ENCODE peak calls at places on chromosomes 11 and 22, in four cellular contexts. One of them, this sample, is unnamed.
A peak's percentile ranks its signal among the peaks of the same experiment; 100 is the strongest.

GRCh38 chr11:46010100-46010499 is 87.6 kb downstream of the LARGE2 start:
- DNase-seq in HCT116: no peak
- DNase-seq in SK-N-SH: no peak
- DNase-seq in K562: no peak
- DNase-seq in this sample: no peak

GRCh38 chr11:14537134-14537599 is 17.0 kb upstream of the PSMA1 start:
- DNase-seq in HCT116: no peak
- DNase-seq in SK-N-SH: peak; percentile 68
- DNase-seq in K562: peak; percentile 59
- DNase-seq in this sample: peak; percentile 24

GRCh38 chr11:2921742-2922493 is 7.3 kb downstream of the PHLDA2 start:
- DNase-seq in HCT116: no peak
- DNase-seq in SK-N-SH: no peak
- DNase-seq in K562: no peak
- DNase-seq in this sample: no peak

GRCh38 chr11:74957937-74958629 is 9.0 kb downstream of the SPCS2 start:
- DNase-seq in HCT116: no peak
- DNase-seq in SK-N-SH: no peak
- DNase-seq in K562: no peak
- DNase-seq in this sample: no peak

GRCh38 chr11:43578346-43579170 is 102.0 kb upstream of the HSD17B12 start:
- DNase-seq in HCT116: no peak
- DNase-seq in SK-N-SH: no peak
- DNase-seq in K562: no peak
- DNase-seq in this sample: no peak

GRCh38 chr11:77141034-77141433 is 13.0 kb downstream of the MYO7A start:
- DNase-seq in HCT116: no peak
- DNase-seq in SK-N-SH: no peak
- DNase-seq in K562: no peak
- DNase-seq in this sample: no peak

GRCh38 chr11:133896642-133897330 is 51.5 kb upstream of the SPATA19 start:
- DNase-seq in HCT116: no peak
- DNase-seq in SK-N-SH: no peak
- DNase-seq in K562: no peak
- DNase-seq in this sample: no peak

GRCh38 chr11:131463609-131464008 is 93.2 kb downstream of the NTM start:
- DNase-seq in HCT116: no peak
- DNase-seq in SK-N-SH: no peak
- DNase-seq in K562: no peak
- DNase-seq in this sample: no peak

GRCh38 chr11:64034411-64034811 is 1.3 kb upstream of the FLRT1 start:
- DNase-seq in HCT116: no peak
- DNase-seq in SK-N-SH: no peak
- DNase-seq in K562: peak; percentile 30
- DNase-seq in this sample: no peak

GRCh38 chr22:17867160-17867785 is 93.0 kb upstream of the BID start:
- DNase-seq in HCT116: no peak
- DNase-seq in SK-N-SH: peak; percentile 41
- DNase-seq in K562: peak; percentile 49
- DNase-seq in this sample: no peak

GRCh38 chr22:17098379-17098819 is 13.6 kb downstream of the IL17RA start:
- DNase-seq in HCT116: no peak
- DNase-seq in SK-N-SH: no peak
- DNase-seq in K562: no peak
- DNase-seq in this sample: no peak

GRCh38 chr22:33116846-33117547 is 58.8 kb upstream of the SYN3 start:
- DNase-seq in HCT116: no peak
- DNase-seq in SK-N-SH: no peak
- DNase-seq in K562: no peak
- DNase-seq in this sample: no peak

GRCh38 chr11:8717876-8718753 is 35.5 kb downstream of the RPL27A start:
- DNase-seq in HCT116: no peak
- DNase-seq in SK-N-SH: no peak
- DNase-seq in K562: no peak
- DNase-seq in this sample: no peak

GRCh38 chr11:46015941-46016340 is 93.5 kb downstream of the LARGE2 start:
- DNase-seq in HCT116: no peak
- DNase-seq in SK-N-SH: no peak
- DNase-seq in K562: no peak
- DNase-seq in this sample: no peak

GRCh38 chr11:43823851-43824250 is 56.8 kb upstream of the ALKBH3 start:
- DNase-seq in HCT116: no peak
- DNase-seq in SK-N-SH: no peak
- DNase-seq in K562: no peak
- DNase-seq in this sample: no peak

GRCh38 chr11:121553367-121553766 is 100.6 kb upstream of the SORL1-AS1 start:
- DNase-seq in HCT116: no peak
- DNase-seq in SK-N-SH: no peak
- DNase-seq in K562: no peak
- DNase-seq in this sample: no peak

GRCh38 chr11:48081151-48082010 is 101.0 kb downstream of the PTPRJ start:
- DNase-seq in HCT116: no peak
- DNase-seq in SK-N-SH: no peak
- DNase-seq in K562: no peak
- DNase-seq in this sample: no peak

GRCh38 chr11:77776455-77776854 is 44.1 kb downstream of the RSF1 start:
- DNase-seq in HCT116: peak; percentile 19
- DNase-seq in SK-N-SH: no peak
- DNase-seq in K562: no peak
- DNase-seq in this sample: peak; percentile 8

GRCh38 chr11:32420937-32421532 is 14.3 kb downstream of the WT1 start:
- DNase-seq in HCT116: no peak
- DNase-seq in SK-N-SH: peak; percentile 16
- DNase-seq in K562: peak; percentile 33
- DNase-seq in this sample: no peak

DNA sequence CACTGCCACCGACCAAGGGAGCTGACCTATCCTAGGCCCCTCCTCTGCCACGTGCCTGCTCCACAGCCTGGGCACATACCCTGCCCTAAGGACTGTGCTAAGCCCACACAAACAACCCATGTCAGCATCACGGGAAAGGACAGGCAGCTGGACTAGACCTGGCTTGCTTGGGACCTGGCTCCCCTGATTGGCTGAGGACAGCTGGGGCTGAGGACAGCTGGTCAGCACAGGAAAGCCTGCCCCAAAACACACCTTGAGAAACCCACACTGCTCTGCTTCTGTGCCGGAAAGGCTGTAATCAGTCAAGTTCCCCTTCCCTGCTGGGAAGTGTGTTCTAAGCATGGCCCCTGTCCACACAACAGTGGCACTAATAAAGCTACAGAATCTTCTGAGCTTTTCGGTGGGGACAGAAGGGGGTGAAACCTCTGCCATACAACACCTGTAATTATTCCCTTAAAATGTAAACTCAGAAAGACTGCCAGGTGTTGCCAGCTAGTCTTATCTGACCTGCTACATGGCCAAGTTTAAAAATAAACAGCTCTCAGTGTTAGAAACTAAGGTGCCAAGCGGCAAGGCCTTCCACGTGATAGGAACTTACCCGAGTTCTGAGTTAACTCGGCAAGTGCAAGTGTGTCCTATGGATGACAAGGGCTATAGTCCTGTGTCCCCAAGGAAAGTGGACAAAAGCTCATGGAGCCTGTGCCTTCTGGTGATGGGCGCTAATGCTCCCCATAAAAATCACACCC is 35.7 kb upstream of the ARFGAP3 start:
- DNase-seq in HCT116: no peak
- DNase-seq in SK-N-SH: no peak
- DNase-seq in K562: no peak
- DNase-seq in this sample: no peak
- TF ChIP-seq REST in HCT116: no peak
- TF ChIP-seq REST in SK-N-SH: no peak
- TF ChIP-seq REST in K562: no peak
- TF ChIP-seq REST in this sample: no peak

GRCh38 chr11:125901872-125902271 is 1.1 kb downstream of the PUS3 start:
- DNase-seq in HCT116: no peak
- DNase-seq in SK-N-SH: no peak
- DNase-seq in K562: no peak
- DNase-seq in this sample: no peak

GRCh38 chr11:125904678-125905077 is 370 bp downstream of the DDX25 start:
- DNase-seq in HCT116: no peak
- DNase-seq in SK-N-SH: no peak
- DNase-seq in K562: no peak
- DNase-seq in this sample: no peak

GRCh38 chr11:125903753-125904659 is at the start of gene DDX25:
- DNase-seq in HCT116: no peak
- DNase-seq in SK-N-SH: peak; percentile 95
- DNase-seq in K562: no peak
- DNase-seq in this sample: no peak

GRCh38 chr11:125902927-125903752 is at the start of gene PUS3:
- DNase-seq in HCT116: peak; percentile 73
- DNase-seq in SK-N-SH: peak; percentile 90
- DNase-seq in K562: peak; percentile 84
- DNase-seq in this sample: no peak

DNA sequence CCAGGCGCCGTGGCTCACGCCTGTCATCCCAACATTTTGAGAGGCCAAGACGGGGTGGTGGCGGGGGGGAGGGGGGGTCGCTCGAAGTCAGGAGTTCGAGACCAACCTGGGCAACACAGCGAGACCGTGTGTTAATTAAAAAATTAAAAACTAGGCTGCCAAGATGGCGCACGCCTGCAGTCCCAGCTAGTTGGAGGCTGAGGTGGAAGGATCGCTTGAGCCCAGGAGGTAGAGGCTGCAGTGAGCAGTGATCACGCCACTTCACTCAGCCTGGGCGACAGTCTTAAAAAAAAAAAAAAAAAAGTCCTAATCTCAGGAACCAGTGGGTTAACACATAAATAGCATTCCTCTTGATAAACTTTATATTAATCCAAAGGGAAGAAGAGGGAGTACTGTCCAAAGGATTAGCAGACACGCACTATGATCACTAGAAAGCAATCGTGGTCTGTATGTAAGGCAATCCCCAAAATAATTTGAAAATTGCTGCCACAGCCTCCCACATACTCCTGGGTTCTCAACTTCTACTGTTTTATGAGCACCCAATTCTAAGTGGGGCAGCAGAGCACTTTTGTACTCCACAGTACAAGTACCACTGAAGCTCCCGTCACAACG is 585 bp downstream of the PUS3 start:
- DNase-seq in HCT116: no peak
- DNase-seq in SK-N-SH: no peak
- DNase-seq in K562: peak; percentile 17
- DNase-seq in this sample: no peak
- TF ChIP-seq SIN3A in HCT116: no peak
- TF ChIP-seq SIN3A in SK-N-SH: no peak
- TF ChIP-seq SIN3A in K562: no peak
- TF ChIP-seq SIN3A in this sample: no peak

GRCh38 chr11:118526688-118527087 is 586 bp upstream of the TTC36 start:
- DNase-seq in HCT116: no peak
- DNase-seq in SK-N-SH: no peak
- DNase-seq in K562: no peak
- DNase-seq in this sample: no peak

GRCh38 chr11:118528511-118528910 is 1.2 kb downstream of the TTC36 start:
- DNase-seq in HCT116: no peak
- DNase-seq in SK-N-SH: no peak
- DNase-seq in K562: no peak
- DNase-seq in this sample: no peak

GRCh38 chr11:118529584-118530175 is 1.3 kb upstream of the TMEM25 start:
- DNase-seq in HCT116: no peak
- DNase-seq in SK-N-SH: no peak
- DNase-seq in K562: no peak
- DNase-seq in this sample: no peak

GRCh38 chr11:118524757-118525465 is 2.4 kb upstream of the TTC36 start:
- DNase-seq in HCT116: no peak
- DNase-seq in SK-N-SH: no peak
- DNase-seq in K562: no peak
- DNase-seq in this sample: no peak

DNA sequence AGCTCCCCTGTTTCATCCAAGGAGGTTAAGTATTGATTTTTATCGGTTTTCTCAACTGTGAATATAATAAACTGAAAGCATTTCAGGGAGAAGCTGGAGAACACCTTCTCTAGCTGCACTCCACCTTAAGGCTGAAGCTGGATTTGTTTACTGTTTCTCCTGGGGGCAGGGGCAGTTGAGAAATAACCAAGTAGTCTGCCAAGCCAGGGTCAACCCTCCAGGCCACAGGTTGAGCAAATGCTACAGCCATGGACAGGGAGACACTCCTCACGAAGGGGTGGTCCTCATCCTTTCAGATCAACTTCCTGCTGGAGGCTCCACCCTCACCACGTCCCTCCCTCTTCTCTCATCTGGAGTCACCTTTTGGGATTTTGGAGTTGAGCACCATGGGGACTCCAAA is at the start of gene TTC36:
- DNase-seq in HCT116: no peak
- DNase-seq in SK-N-SH: no peak
- DNase-seq in K562: no peak
- DNase-seq in this sample: no peak
- H3K4me3 ChIP-seq in HCT116: no peak within 1 kb of the TSS
- H3K4me3 ChIP-seq in SK-N-SH: no peak within 1 kb of the TSS
- H3K4me3 ChIP-seq in K562: no peak within 1 kb of the TSS
- H3K4me3 ChIP-seq in this sample: no peak within 1 kb of the TSS

DNA sequence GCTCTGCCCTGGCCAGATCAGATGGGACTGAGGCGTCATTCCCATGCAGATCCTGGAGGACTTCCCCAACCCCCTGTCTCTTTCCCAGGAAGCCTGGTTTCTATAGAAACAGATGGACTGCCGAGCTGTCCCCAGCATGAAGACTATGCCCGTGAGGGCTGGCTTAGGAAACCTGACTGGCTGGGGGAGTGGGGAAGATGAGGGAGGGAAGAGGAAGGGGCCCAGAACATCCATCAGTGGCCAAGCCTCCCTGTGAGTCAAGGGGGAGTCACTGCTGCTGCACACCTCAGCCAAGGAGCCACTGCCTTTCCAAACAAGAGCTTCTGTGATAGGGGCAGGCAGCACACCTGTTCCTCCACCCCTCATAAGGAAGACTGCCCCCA is 5.8 kb downstream of the TP53I11 start:
- DNase-seq in HCT116: no peak
- DNase-seq in SK-N-SH: no peak
- DNase-seq in K562: no peak
- DNase-seq in this sample: no peak
- TF ChIP-seq REST in HCT116: no peak
- TF ChIP-seq REST in SK-N-SH: no peak
- TF ChIP-seq REST in K562: no peak
- TF ChIP-seq REST in this sample: no peak

GRCh38 chr11:34208266-34209135 is 103.1 kb downstream of the NAT10 start:
- DNase-seq in HCT116: no peak
- DNase-seq in SK-N-SH: no peak
- DNase-seq in K562: peak; percentile 38
- DNase-seq in this sample: no peak
- TF ChIP-seq SIN3A in HCT116: no peak
- TF ChIP-seq SIN3A in SK-N-SH: no peak
- TF ChIP-seq SIN3A in K562: no peak
- TF ChIP-seq SIN3A in this sample: no peak

GRCh38 chr11:33701831-33702230 is 1.2 kb upstream of the C11orf91 start:
- DNase-seq in HCT116: no peak
- DNase-seq in SK-N-SH: no peak
- DNase-seq in K562: no peak
- DNase-seq in this sample: peak; percentile 77
- H3K4me3 ChIP-seq in HCT116: no peak overlapping the region
- H3K4me3 ChIP-seq in SK-N-SH: no peak overlapping the region
- H3K4me3 ChIP-seq in K562: no peak overlapping the region
- H3K4me3 ChIP-seq in this sample: no peak overlapping the region